ENCODE peak calls at places on chromosome X, in six cellular contexts. F is NCI-H510A, Z is psoas muscle, A is NCI-H187, V is left cardiac atrium, I is coronary artery. J is an unnamed sample.
A peak's percentile ranks its signal among the peaks of the same experiment; 100 is the strongest.

GRCh38 chrX:24676403-24677024 is 17.2 kb upstream of the POLA1 start:
- DNase-seq in F (no peak), Z (no peak), A (no peak), V (no peak), I (no peak), J (no peak)

GRCh38 chrX:117645639-117646038 is 471.0 kb downstream of the KLHL13 start:
- DNase-seq in F (no peak), Z (no peak), A (no peak), V (no peak), I (no peak), J (no peak)

GRCh38 chrX:118508690-118509089 is 13.1 kb downstream of the DOCK11 start:
- DNase-seq in F (no peak), Z (no peak), A (no peak), V (no peak), I (no peak), J (no peak)

GRCh38 chrX:130393451-130394074 is 8.1 kb upstream of the GPR119 start:
- DNase-seq in F (no peak), Z (no peak), A (peak; percentile 8), V (peak; percentile 25), I (no peak), J (peak; percentile 25)

GRCh38 chrX:12421918-12422317 is 283.6 kb downstream of the FRMPD4 start:
- DNase-seq in F (no peak), Z (no peak), A (no peak), V (no peak), I (no peak), J (peak; percentile 70)

GRCh38 chrX:103538728-103539127 is 19.4 kb upstream of the RAB40A start:
- DNase-seq in F (no peak), Z (no peak), A (no peak), V (no peak), I (no peak), J (no peak)

GRCh38 chrX:86066998-86067397 is 19.6 kb upstream of the CHM start:
- DNase-seq in F (no peak), Z (no peak), A (no peak), V (no peak), I (no peak), J (no peak)

GRCh38 chrX:15165832-15166231 is 104.1 kb downstream of the ASB9 start:
- DNase-seq in F (no peak), Z (no peak), A (no peak), V (no peak), I (no peak), J (no peak)

GRCh38 chrX:30530591-30530990 is 47.0 kb downstream of the TASL start:
- DNase-seq in F (no peak), Z (no peak), A (no peak), V (no peak), I (no peak), J (peak; percentile 27)

GRCh38 chrX:40780123-40780522 is 44.8 kb upstream of the MED14 start:
- DNase-seq in F (no peak), Z (no peak), A (no peak), V (no peak), I (no peak), J (no peak)

GRCh38 chrX:56975611-56976010 is 19.7 kb downstream of the SPIN3 start:
- DNase-seq in F (no peak), Z (no peak), A (no peak), V (no peak), I (no peak), J (no peak)

GRCh38 chrX:40132751-40133150 is 35.0 kb upstream of the BCOR start:
- DNase-seq in F (no peak), Z (peak; percentile 88), A (no peak), V (peak; percentile 83), I (peak; percentile 90), J (peak; percentile 85)

GRCh38 chrX:7120578-7121219 is 26.8 kb upstream of the STS start:
- DNase-seq in F (peak; percentile 23), Z (no peak), A (no peak), V (no peak), I (no peak), J (no peak)

GRCh38 chrX:23726196-23726595 is 16.9 kb downstream of the ACOT9 start:
- DNase-seq in F (no peak), Z (no peak), A (no peak), V (no peak), I (no peak), J (no peak)

GRCh38 chrX:140090800-140091275 is 125.5 kb upstream of the CXorf66 start:
- DNase-seq in F (no peak), Z (no peak), A (no peak), V (no peak), I (no peak), J (no peak)

GRCh38 chrX:22365460-22365859 is 92.7 kb downstream of the CBLL2 start:
- DNase-seq in F (no peak), Z (no peak), A (no peak), V (no peak), I (no peak), J (peak; percentile 68)

GRCh38 chrX:155263854-155264628 is at the start of gene RAB39B:
- DNase-seq in F (peak; percentile 76), Z (peak; percentile 70), A (peak; percentile 72), V (peak; percentile 64), I (no peak), J (peak; percentile 80)

GRCh38 chrX:45771560-45772340 is 571.1 kb upstream of the DIPK2B start:
- DNase-seq in F (no peak), Z (no peak), A (no peak), V (no peak), I (no peak), J (peak; percentile 78)

GRCh38 chrX:21840199-21840557 is 761 bp downstream of the MBTPS2 start:
- DNase-seq in F (no peak), Z (no peak), A (no peak), V (no peak), I (no peak), J (peak; percentile 5)

GRCh38 chrX:8939344-8939743 is 94.6 kb downstream of the FAM9B start:
- DNase-seq in F (peak; percentile 21), Z (no peak), A (no peak), V (no peak), I (no peak), J (no peak)

GRCh38 chrX:42934020-42934701 is 156.2 kb upstream of the PPP1R2C start:
- DNase-seq in F (no peak), Z (no peak), A (no peak), V (no peak), I (no peak), J (no peak)

GRCh38 chrX:108091878-108092291 is 307 bp downstream of the ATG4A start:
- DNase-seq in F (no peak), Z (peak; percentile 62), A (no peak), V (no peak), I (no peak), J (no peak)

GRCh38 chrX:107713205-107714195 is 62.1 kb downstream of the TSC22D3 start:
- DNase-seq in F (no peak), Z (peak; percentile 56), A (no peak), V (no peak), I (no peak), J (no peak)

GRCh38 chrX:72492499-72492898 is 80.1 kb downstream of the HDAC8 start:
- DNase-seq in F (no peak), Z (no peak), A (no peak), V (no peak), I (no peak), J (no peak)

GRCh38 chrX:107686792-107687191 is 58.5 kb downstream of the PRPS1 start:
- DNase-seq in F (no peak), Z (no peak), A (no peak), V (no peak), I (no peak), J (peak; percentile 8)

GRCh38 chrX:154043003-154043402 is 23.3 kb upstream of the IRAK1 start:
- DNase-seq in F (no peak), Z (no peak), A (no peak), V (no peak), I (no peak), J (peak; percentile 36)

GRCh38 chrX:154373340-154374306 is 811 bp downstream of the FLNA start:
- DNase-seq in F (peak; percentile 79), Z (peak; percentile 69), A (peak; percentile 77), V (peak; percentile 72), I (peak; percentile 87), J (peak; percentile 72)

GRCh38 chrX:53422915-53423268 is 219 bp downstream of the RIBC1 start:
- DNase-seq in F (peak; percentile 36), Z (no peak), A (no peak), V (no peak), I (no peak), J (no peak)

GRCh38 chrX:149937881-149938426 is 337 bp downstream of the EOLA2 start:
- DNase-seq in F (no peak), Z (peak; percentile 65), A (no peak), V (peak; percentile 35), I (peak; percentile 74), J (no peak)

GRCh38 chrX:129980540-129981206 is 1.8 kb upstream of the BCORL1 start:
- DNase-seq in F (no peak), Z (peak; percentile 69), A (no peak), V (peak; percentile 71), I (no peak), J (no peak)

GRCh38 chrX:151702741-151703352 is 7.6 kb downstream of the PRRG3 start:
- DNase-seq in F (no peak), Z (no peak), A (no peak), V (no peak), I (no peak), J (no peak)

GRCh38 chrX:153966841-153967535 is 4.6 kb downstream of the HCFC1 start:
- DNase-seq in F (no peak), Z (peak; percentile 49), A (no peak), V (no peak), I (no peak), J (no peak)

GRCh38 chrX:153927936-153928760 is 2.1 kb upstream of the ARHGAP4 start:
- DNase-seq in F (peak; percentile 94), Z (peak; percentile 99), A (peak; percentile 100), V (peak; percentile 97), I (peak; percentile 98), J (peak; percentile 97)

J was measured in A172.